ENCODE peak calls at places on chromosomes 16 and 17, in five cellular contexts. Z is naive thymus-derived CD4-positive, alpha-beta T cell; N is brain microvascular endothelial cell; R is A673; J is mesenchymal stem cell. B is an unnamed sample.

GRCh38 chr17:19546289-19547065 is 12.8 kb downstream of the SLC47A1 start:
- DNase-seq in Z (no peak), N (no peak), R (no peak), J (no peak), B (peak; percentile 73)

GRCh38 chr17:36008998-36009665 is 7.8 kb upstream of the CCL15 start:
- DNase-seq in Z (no peak), N (peak; percentile 6), R (peak; percentile 0), J (peak; percentile 7), B (no peak)

GRCh38 chr17:80029235-80029974 is 6.3 kb downstream of the TBC1D16 start:
- DNase-seq in Z (no peak), N (peak; percentile 47), R (peak; percentile 54), J (peak; percentile 83), B (peak; percentile 85)

GRCh38 chr16:11139624-11140375 is 116.2 kb downstream of the SOCS1 start:
- DNase-seq in Z (peak; percentile 49), N (no peak), R (no peak), J (no peak), B (no peak)

GRCh38 chr17:10156579-10157488 is 41.6 kb downstream of the GAS7 start:
- DNase-seq in Z (no peak), N (no peak), R (no peak), J (peak; percentile 76), B (peak; percentile 81)

GRCh38 chr16:81204794-81205680 is 33.5 kb upstream of the BCO1 start:
- DNase-seq in Z (peak; percentile 35), N (peak; percentile 33), R (peak; percentile 67), J (peak; percentile 68), B (no peak)

GRCh38 chr17:49191407-49191916 is 18.9 kb downstream of the GNGT2 start:
- DNase-seq in Z (no peak), N (no peak), R (no peak), J (no peak), B (no peak)

GRCh38 chr16:49639739-49640388 is 216.0 kb downstream of the ZNF423 start:
- DNase-seq in Z (no peak), N (peak; percentile 76), R (no peak), J (peak; percentile 81), B (no peak)

GRCh38 chr17:81322271-81323082 is 27.4 kb upstream of the SLC38A10 start:
- DNase-seq in Z (peak; percentile 14), N (no peak), R (peak; percentile 67), J (no peak), B (no peak)

GRCh38 chr17:72467841-72468653 is 347.2 kb downstream of the SOX9 start:
- DNase-seq in Z (no peak), N (no peak), R (no peak), J (peak; percentile 69), B (no peak)

GRCh38 chr17:77167472-77168306 is 26.9 kb downstream of the SEC14L1 start:
- DNase-seq in Z (no peak), N (no peak), R (no peak), J (no peak), B (no peak)

DNA sequence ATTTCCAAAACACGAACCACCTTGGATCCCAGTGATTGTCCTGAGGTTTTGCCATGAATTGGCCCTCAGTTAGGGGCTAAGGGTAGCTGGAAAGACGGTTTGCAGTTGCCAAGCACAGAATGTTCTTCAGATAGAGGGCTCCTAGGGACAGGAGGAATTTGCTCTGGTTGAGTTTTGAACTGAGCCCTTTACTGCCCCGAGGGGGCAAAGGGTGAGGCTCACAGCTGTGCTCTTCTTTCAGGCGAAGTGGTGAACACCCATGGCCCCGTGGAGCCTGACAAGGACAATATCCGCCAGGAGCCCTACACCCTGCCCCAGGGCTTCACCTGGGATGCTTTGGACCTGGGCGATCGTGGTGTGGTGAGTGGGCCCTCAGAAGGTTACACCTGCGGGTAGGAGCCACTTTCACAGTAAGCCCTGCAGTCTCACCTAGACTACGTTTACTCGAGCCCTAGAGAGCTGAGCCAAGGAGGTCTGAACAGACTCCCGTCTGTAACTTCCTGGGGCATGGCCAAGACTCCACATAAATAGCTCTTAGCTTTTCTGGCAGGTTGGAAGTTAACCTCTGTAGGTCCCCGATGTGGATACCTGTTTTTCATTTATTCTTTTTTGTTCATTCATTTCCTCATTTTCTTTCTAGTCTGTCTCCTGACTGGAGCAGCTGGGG is 32.5 kb downstream of the NMT1 start:
- DNase-seq in Z (no peak), N (no peak), R (no peak), J (no peak), B (no peak)
- H3K36me3 ChIP-seq in Z (peaks cover 85% of the 10 kb centered on the region), N (peaks cover 75% of the 10 kb centered on the region), R (peaks cover 38% of the 10 kb centered on the region), J (peaks cover 78% of the 10 kb centered on the region), B (peaks cover 86% of the 10 kb centered on the region)

GRCh38 chr16:2954228-2954627 is 9.8 kb upstream of the KREMEN2 start:
- DNase-seq in Z (no peak), N (no peak), R (no peak), J (no peak), B (no peak)
- H3K27ac ChIP-seq in Z (no peak overlapping the region), N (no peak overlapping the region), R (no peak overlapping the region), J (no peak overlapping the region), B (no peak overlapping the region)

GRCh38 chr16:3523281-3523680 is 22.5 kb downstream of the CLUAP1 start:
- DNase-seq in Z (no peak), N (no peak), R (no peak), J (no peak), B (no peak)
- H3K36me3 ChIP-seq in Z (peaks cover 63% of the 10 kb centered on the region), N (peaks cover 9% of the 10 kb centered on the region), R (peaks cover 30% of the 10 kb centered on the region), J (peaks cover 73% of the 10 kb centered on the region), B (peaks cover 69% of the 10 kb centered on the region)

GRCh38 chr16:27448531-27449433 is 46.8 kb downstream of the IL21R start:
- DNase-seq in Z (no peak), N (no peak), R (no peak), J (no peak), B (no peak)

GRCh38 chr16:27450836-27451341 is 48.9 kb downstream of the IL21R start:
- DNase-seq in Z (no peak), N (peak; percentile 28), R (no peak), J (peak; percentile 31), B (no peak)

GRCh38 chr16:27452569-27453475 is 50.8 kb downstream of the IL21R start:
- DNase-seq in Z (no peak), N (no peak), R (no peak), J (no peak), B (no peak)

GRCh38 chr16:27446721-27447120 is 44.7 kb downstream of the IL21R start:
- DNase-seq in Z (peak; percentile 84), N (no peak), R (no peak), J (no peak), B (no peak)

DNA sequence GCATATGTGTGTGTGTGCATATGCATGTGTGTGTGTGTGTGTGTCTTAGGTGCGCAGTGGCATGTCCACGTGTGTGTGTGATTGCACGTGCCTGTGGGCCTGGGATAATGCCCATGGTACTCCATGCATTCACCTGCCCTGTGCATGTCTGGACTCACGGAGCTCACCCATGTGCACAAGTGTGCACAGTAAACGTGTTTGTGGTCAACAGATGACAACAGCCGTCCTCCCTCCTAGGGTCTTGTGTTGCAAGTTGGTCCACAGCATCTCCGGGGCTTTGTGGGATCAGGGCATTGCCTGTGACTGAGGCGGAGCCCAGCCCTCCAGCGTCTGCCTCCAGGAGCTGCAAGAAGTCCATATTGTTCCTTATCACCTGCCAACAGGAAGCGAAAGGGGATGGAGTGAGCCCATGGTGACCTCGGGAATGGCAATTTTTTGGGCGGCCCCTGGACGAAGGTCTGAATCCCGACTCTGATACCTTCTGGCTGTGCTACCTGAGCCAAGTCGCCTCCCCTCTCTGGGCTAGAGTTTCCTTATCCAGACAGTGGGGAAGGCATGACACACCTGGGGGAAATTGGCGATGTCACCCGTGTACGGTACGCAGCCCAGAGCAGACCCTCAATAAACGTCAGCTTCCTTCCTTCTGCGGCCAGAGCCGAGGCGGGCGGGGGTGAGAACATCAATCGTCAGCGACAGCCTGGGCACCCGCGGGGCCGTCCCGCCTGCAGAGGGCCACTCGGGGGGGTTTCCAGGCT is 47.6 kb downstream of the IL21R start:
- DNase-seq in Z (no peak), N (no peak), R (no peak), J (no peak), B (no peak)
- H3K27ac ChIP-seq in Z (peak overlapping the region; percentile 57), N (no peak overlapping the region), R (no peak overlapping the region), J (no peak overlapping the region), B (no peak overlapping the region)

GRCh38 chr17:5121186-5121841 is 5.5 kb downstream of the USP6 start:
- DNase-seq in Z (no peak), N (no peak), R (no peak), J (no peak), B (peak; percentile 28)
- H3K36me3 ChIP-seq in Z (no peaks in the 10 kb centered on the region), N (no peaks in the 10 kb centered on the region), R (no peaks in the 10 kb centered on the region), J (no peaks in the 10 kb centered on the region), B (no peaks in the 10 kb centered on the region)

GRCh38 chr17:17983776-17984175 is 11.1 kb downstream of the DRC3 start:
- DNase-seq in Z (no peak), N (no peak), R (no peak), J (no peak), B (no peak)

GRCh38 chr17:17987187-17987896 is 14.7 kb downstream of the DRC3 start:
- DNase-seq in Z (no peak), N (no peak), R (no peak), J (no peak), B (no peak)

GRCh38 chr17:17983376-17983775 is 10.7 kb downstream of the DRC3 start:
- DNase-seq in Z (no peak), N (no peak), R (no peak), J (no peak), B (peak; percentile 47)

GRCh38 chr17:17985153-17985552 is 12.5 kb downstream of the DRC3 start:
- DNase-seq in Z (no peak), N (no peak), R (no peak), J (no peak), B (no peak)

GRCh38 chr17:17985555-17985954 is 12.9 kb downstream of the DRC3 start:
- DNase-seq in Z (no peak), N (no peak), R (peak; percentile 35), J (no peak), B (no peak)
- H3K27ac ChIP-seq in Z (no peak overlapping the region), N (no peak overlapping the region), R (no peak overlapping the region), J (no peak overlapping the region), B (no peak overlapping the region)

GRCh38 chr16:70331588-70332358 is 14.9 kb upstream of the DDX19A start:
- DNase-seq in Z (peak; percentile 16), N (peak; percentile 18), R (peak; percentile 47), J (peak; percentile 16), B (no peak)
- H3K36me3 ChIP-seq in Z (peaks cover 52% of the 10 kb centered on the region), N (peaks cover 25% of the 10 kb centered on the region), R (peaks cover 9% of the 10 kb centered on the region), J (peaks cover 57% of the 10 kb centered on the region), B (peaks cover 85% of the 10 kb centered on the region)

GRCh38 chr16:7566360-7566759 is 233.7 kb downstream of the RBFOX1 start:
- DNase-seq in Z (no peak), N (no peak), R (no peak), J (no peak), B (no peak)
- H3K27ac ChIP-seq in Z (no peak overlapping the region), N (no peak overlapping the region), R (no peak overlapping the region), J (no peak overlapping the region), B (no peak overlapping the region)

GRCh38 chr17:44719444-44719843 is 11.0 kb downstream of the DBF4B start:
- DNase-seq in Z (no peak), N (no peak), R (no peak), J (no peak), B (no peak)
- H3K36me3 ChIP-seq in Z (no peaks in the 10 kb centered on the region), N (no peaks in the 10 kb centered on the region), R (no peaks in the 10 kb centered on the region), J (no peaks in the 10 kb centered on the region), B (no peaks in the 10 kb centered on the region)

DNA sequence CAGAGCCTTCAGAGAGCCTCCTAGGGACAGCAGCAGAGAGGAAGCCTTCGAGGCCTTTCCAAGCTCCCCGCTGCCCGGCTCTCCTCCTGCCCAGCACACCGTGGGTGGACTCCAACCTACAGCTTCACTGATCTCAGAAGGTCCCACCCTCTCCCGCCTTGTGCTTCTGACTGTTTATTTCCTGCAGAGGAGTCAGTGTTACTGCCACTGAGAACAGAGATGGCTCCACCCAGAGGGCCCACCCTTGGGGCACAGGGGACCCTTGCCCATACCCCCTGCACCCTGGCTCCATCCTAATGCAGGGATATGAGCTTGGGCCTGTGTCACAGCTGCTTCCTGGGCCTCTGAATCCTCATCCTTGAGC is 52.8 kb upstream of the TOB1 start:
- DNase-seq in Z (peak; percentile 18), N (no peak), R (no peak), J (peak; percentile 27), B (no peak)
- H3K27ac ChIP-seq in Z (peak overlapping the region; percentile 76), N (no peak overlapping the region), R (no peak overlapping the region), J (no peak overlapping the region), B (peak overlapping the region; percentile 17)

B was measured in upper lobe of right lung.